ENCODE peak calls at places on chromosomes 13 and 19, in four cellular contexts. Q is AG04450, P is cardiac fibroblast, B is left ventricle myocardium inferior. G is an unnamed sample.

GRCh38 chr13:51785592-51786424 is 18.2 kb downstream of the DHRS12 start:
- DNase-seq in B (peak; percentile 76), Q (no peak), P (peak; percentile 65), G (peak; percentile 96)

GRCh38 chr13:96179309-96179708 is 89.4 kb downstream of the HS6ST3 start:
- DNase-seq in B (no peak), Q (no peak), P (no peak), G (no peak)

GRCh38 chr19:30112171-30112570 is 170.1 kb downstream of the URI1 start:
- DNase-seq in Q (no peak), P (no peak), B (no peak), G (no peak)

GRCh38 chr19:17236414-17236716 is 9.4 kb downstream of the NR2F6 start:
- DNase-seq in B (no peak), Q (no peak), P (no peak), G (no peak)

GRCh38 chr13:84606616-84607015 is 724.3 kb upstream of the SLITRK1 start:
- DNase-seq in B (no peak), Q (no peak), P (no peak), G (no peak)

GRCh38 chr13:110564472-110564985 is 3.0 kb upstream of the RAB20 start:
- DNase-seq in Q (no peak), P (no peak), B (no peak), G (no peak)

GRCh38 chr19:33469171-33470039 is 52.2 kb downstream of the PEPD start:
- DNase-seq in Q (no peak), B (no peak), P (no peak), G (no peak)

GRCh38 chr19:18232540-18233223 is 6.4 kb upstream of the PDE4C start:
- DNase-seq in P (peak; percentile 11), Q (no peak), B (no peak), G (peak; percentile 80)

GRCh38 chr19:42290523-42291436 is 11.2 kb upstream of the PRR19 start:
- DNase-seq in Q (no peak), B (no peak), P (no peak), G (peak; percentile 91)

GRCh38 chr19:1807030-1807694 is 4.9 kb downstream of the ATP8B3 start:
- DNase-seq in Q (no peak), P (no peak), B (no peak), G (peak; percentile 11)

GRCh38 chr13:25980255-25980654 is 71.6 kb downstream of the SHISA2 start:
- DNase-seq in Q (no peak), P (peak; percentile 26), B (no peak), G (peak; percentile 26)

GRCh38 chr19:31641591-31641990 is 292.4 kb upstream of the TSHZ3 start:
- DNase-seq in Q (no peak), P (no peak), B (no peak), G (no peak)

GRCh38 chr13:77333521-77334083 is 6.7 kb upstream of the MYCBP2 start:
- DNase-seq in B (no peak), Q (no peak), P (no peak), G (peak; percentile 68)

GRCh38 chr19:4700573-4700970 is 23.1 kb downstream of the DPP9 start:
- DNase-seq in B (no peak), P (no peak), Q (no peak), G (no peak)

GRCh38 chr19:18533058-18533457 is 10.3 kb downstream of the FKBP8 start:
- DNase-seq in B (no peak), P (no peak), Q (no peak), G (no peak)

GRCh38 chr19:53908106-53908932 is 759 bp upstream of the CACNG7 start:
- DNase-seq in B (no peak), P (peak; percentile 67), Q (peak; percentile 13), G (peak; percentile 68)

GRCh38 chr13:30748717-30749116 is 13.4 kb downstream of the ALOX5AP start:
- DNase-seq in Q (no peak), B (no peak), P (no peak), G (no peak)

GRCh38 chr13:113116206-113116800 is 6.3 kb upstream of the F10 start:
- DNase-seq in B (no peak), P (no peak), Q (no peak), G (no peak)

GRCh38 chr19:11984986-11985385 is 20.1 kb downstream of the ZNF763 start:
- DNase-seq in P (no peak), B (no peak), Q (no peak), G (peak; percentile 30)
- TF ChIP-seq CTCF in P (peak; percentile 9), B (peak; percentile 19), Q (peak; percentile 19), G (peak; percentile 52)

GRCh38 chr19:6576869-6577281 is 14.1 kb downstream of the CD70 start:
- DNase-seq in P (no peak), B (no peak), Q (no peak), G (no peak)
- H3K4me3 ChIP-seq in P (no peak overlapping the region), B (no peak overlapping the region), Q (no peak overlapping the region), G (no peak overlapping the region)

DNA sequence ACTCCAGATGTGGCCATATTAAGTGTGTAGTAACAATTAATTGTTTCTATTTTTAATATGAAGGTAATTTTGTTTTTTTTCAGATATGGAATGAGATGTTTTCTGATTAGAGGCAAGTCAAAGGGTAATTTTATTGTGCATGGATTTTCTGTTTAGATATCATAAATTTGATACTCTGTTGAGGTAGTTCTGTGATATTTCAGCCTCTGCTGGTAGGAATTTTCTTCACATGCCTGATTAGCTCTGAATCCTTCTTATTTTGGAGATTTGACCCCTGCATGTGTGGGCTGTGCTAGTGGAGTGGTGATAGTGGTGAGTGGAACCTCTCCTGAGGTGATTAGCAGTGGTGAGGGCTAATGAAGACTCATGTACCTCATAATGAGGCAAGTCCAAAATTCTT is 301.4 kb downstream of the GPC5 start:
- DNase-seq in Q (no peak), P (no peak), B (no peak), G (no peak)
- TF ChIP-seq CTCF in Q (no peak), P (no peak), B (no peak), G (peak; percentile 22)

GRCh38 chr19:49772850-49773432 is 6.1 kb downstream of the AP2A1 start:
- DNase-seq in B (no peak), Q (no peak), P (no peak), G (no peak)

GRCh38 chr19:49776371-49776764 is 9.6 kb downstream of the AP2A1 start:
- DNase-seq in Q (no peak), B (no peak), P (no peak), G (no peak)

GRCh38 chr19:49773663-49774305 is 7.0 kb downstream of the AP2A1 start:
- DNase-seq in Q (no peak), B (no peak), P (no peak), G (no peak)

GRCh38 chr19:49774969-49775368 is 8.2 kb downstream of the AP2A1 start:
- DNase-seq in B (no peak), Q (no peak), P (no peak), G (no peak)

GRCh38 chr19:49775742-49776370 is 9.1 kb downstream of the AP2A1 start:
- DNase-seq in Q (no peak), P (no peak), B (no peak), G (no peak)
- H3K4me3 ChIP-seq in Q (no peak overlapping the region), P (no peak overlapping the region), B (no peak overlapping the region), G (no peak overlapping the region)

GRCh38 chr19:48591021-48591420 is 15.5 kb upstream of the SPACA4 start:
- DNase-seq in P (peak; percentile 34), Q (no peak), B (no peak), G (no peak)
- TF ChIP-seq CTCF in P (no peak), Q (peak; percentile 12), B (no peak), G (peak; percentile 5)

GRCh38 chr13:72507394-72508199 is 219.8 kb downstream of the MZT1 start:
- DNase-seq in B (no peak), Q (no peak), P (peak; percentile 2), G (no peak)
- H3K4me3 ChIP-seq in B (peak overlapping the region; percentile 48), Q (no peak overlapping the region), P (no peak overlapping the region), G (peak overlapping the region; percentile 44)

G was measured in BE2C.